ENCODE peak calls at places on chromosome 18, in four cellular contexts. V is HFF-Myc, O is iris pigment epithelial cell, T is transverse colon. Z is an unnamed sample.

GRCh38 chr18:34121157-34121807 is 103.4 kb downstream of the NOL4 start:
- DNase-seq in V (no peak), O (peak), T (no peak), Z (peak)

GRCh38 chr18:31591113-31591512 is 564 bp upstream of the TTR start:
- DNase-seq in V (no peak), O (no peak), T (no peak), Z (no peak)

GRCh38 chr18:2932247-2933181 is 80.4 kb downstream of the LPIN2 start:
- DNase-seq in V (peak), O (peak), T (no peak), Z (peak)

GRCh38 chr18:48946329-48946835 is 4.4 kb downstream of the SMAD7 start:
- DNase-seq in V (no peak), O (peak), T (peak), Z (peak)

GRCh38 chr18:6876646-6877045 is 147.1 kb downstream of the ARHGAP28 start:
- DNase-seq in V (peak), O (peak), T (no peak), Z (no peak)

GRCh38 chr18:9811978-9812377 is 73.8 kb upstream of the TXNDC2 start:
- DNase-seq in V (no peak), O (no peak), T (no peak), Z (no peak)

GRCh38 chr18:11747731-11748130 is 58.7 kb downstream of the GNAL start:
- DNase-seq in V (no peak), O (no peak), T (no peak), Z (no peak)

GRCh38 chr18:69567813-69568488 is 167.3 kb downstream of the DOK6 start:
- DNase-seq in V (no peak), O (no peak), T (no peak), Z (peak)

GRCh38 chr18:64253900-64254299 is 105.0 kb upstream of the LINC00305 start:
- DNase-seq in V (no peak), O (no peak), T (no peak), Z (no peak)

GRCh38 chr18:63090334-63090733 is 229.2 kb downstream of the BCL2 start:
- DNase-seq in V (peak), O (no peak), T (no peak), Z (no peak)

GRCh38 chr18:32550958-32551357 is 80.3 kb upstream of the GAREM1 start:
- DNase-seq in V (no peak), O (no peak), T (no peak), Z (peak)

GRCh38 chr18:41621177-41621576 is 333.9 kb upstream of the PIK3C3 start:
- DNase-seq in V (no peak), O (no peak), T (no peak), Z (no peak)

GRCh38 chr18:10040287-10041011 is 126.6 kb downstream of the VAPA start:
- DNase-seq in V (no peak), O (peak), T (no peak), Z (no peak)

GRCh38 chr18:2969695-2970094 is 43.2 kb downstream of the LPIN2 start:
- DNase-seq in V (no peak), O (peak), T (no peak), Z (no peak)

GRCh38 chr18:37403788-37404187 is 161.8 kb downstream of the CELF4 start:
- DNase-seq in V (no peak), O (no peak), T (no peak), Z (no peak)

GRCh38 chr18:66990909-66991308 is 387.0 kb upstream of the CDH19 start:
- DNase-seq in V (no peak), O (no peak), T (no peak), Z (no peak)

GRCh38 chr18:70422061-70422965 is 133.5 kb downstream of the SOCS6 start:
- DNase-seq in V (peak), O (peak), T (peak), Z (peak)

GRCh38 chr18:34543940-34544339 is 166.2 kb upstream of the DTNA start:
- DNase-seq in V (no peak), O (no peak), T (no peak), Z (no peak)

GRCh38 chr18:76388891-76389423 is 106.1 kb downstream of the ZNF516 start:
- DNase-seq in V (no peak), O (no peak), T (no peak), Z (no peak)

GRCh38 chr18:13216732-13217465 is 1.7 kb upstream of the LDLRAD4 start:
- DNase-seq in V (no peak), O (no peak), T (peak), Z (no peak)

GRCh38 chr18:75336767-75337166 is 90.7 kb downstream of the SMIM21 start:
- DNase-seq in V (no peak), O (no peak), T (no peak), Z (no peak)